ENCODE peak calls at places on chromosome 20, in seven cellular contexts. B is AG09309, U is A673, P is HepG2, S is lung, W is Panc1, T is fibroblast of lung. X is an unnamed sample.

GRCh38 chr20:60512436-60512835 is 554.2 kb downstream of the CDH26 start:
- DNase-seq in B (peak), U (peak), P (peak), S (no peak), W (no peak), T (peak), X (peak)

GRCh38 chr20:21509597-21510331 is 4.1 kb downstream of the NKX2-2 start:
- DNase-seq in B (peak), U (peak), P (no peak), S (no peak), W (no peak), T (peak), X (peak)

GRCh38 chr20:4104045-4104444 is 88.7 kb upstream of the RNF24 start:
- DNase-seq in B (no peak), U (peak), P (no peak), S (no peak), W (no peak), T (no peak), X (no peak)

GRCh38 chr20:22341508-22341907 is 242.9 kb downstream of the FOXA2 start:
- DNase-seq in B (no peak), U (no peak), P (peak), S (no peak), W (peak), T (peak), X (peak)

GRCh38 chr20:15656124-15656523 is 917.1 kb downstream of the KIF16B start:
- DNase-seq in B (no peak), U (no peak), P (no peak), S (no peak), W (no peak), T (no peak), X (no peak)

GRCh38 chr20:5113615-5113986 is 6.2 kb downstream of the PCNA start:
- DNase-seq in B (no peak), U (no peak), P (no peak), S (no peak), W (no peak), T (no peak), X (no peak)

GRCh38 chr20:3687655-3688054 is 5.8 kb upstream of the ADAM33 start:
- DNase-seq in B (no peak), U (peak), P (peak), S (no peak), W (no peak), T (peak), X (peak)

GRCh38 chr20:13105071-13105470 is 96.3 kb downstream of the SPTLC3 start:
- DNase-seq in B (no peak), U (no peak), P (no peak), S (no peak), W (no peak), T (no peak), X (no peak)

GRCh38 chr20:46357030-46357514 is 48.8 kb upstream of the CDH22 start:
- DNase-seq in B (no peak), U (peak), P (no peak), S (no peak), W (no peak), T (no peak), X (no peak)

GRCh38 chr20:13838664-13839063 is 53.8 kb downstream of the NDUFAF5 start:
- DNase-seq in B (no peak), U (no peak), P (no peak), S (no peak), W (no peak), T (no peak), X (no peak)

GRCh38 chr20:20370087-20370575 is 2.2 kb downstream of the INSM1 start:
- DNase-seq in B (no peak), U (peak), P (no peak), S (no peak), W (no peak), T (no peak), X (peak)

GRCh38 chr20:36886859-36887778 is 11.2 kb downstream of the TLDC2 start:
- DNase-seq in B (peak), U (peak), P (peak), S (peak), W (peak), T (peak), X (peak)

GRCh38 chr20:46939031-46939430 is 44.4 kb downstream of the EYA2 start:
- DNase-seq in B (no peak), U (peak), P (peak), S (no peak), W (no peak), T (no peak), X (peak)

GRCh38 chr20:43388267-43389081 is 69.2 kb upstream of the SRSF6 start:
- DNase-seq in B (no peak), U (peak), P (no peak), S (peak), W (no peak), T (no peak), X (peak)

GRCh38 chr20:5061209-5061608 is 58.5 kb downstream of the PCNA start:
- DNase-seq in B (no peak), U (no peak), P (peak), S (no peak), W (peak), T (no peak), X (peak)

GRCh38 chr20:43508106-43508505 is 609 bp downstream of the L3MBTL1 start:
- DNase-seq in B (no peak), U (no peak), P (no peak), S (no peak), W (no peak), T (no peak), X (no peak)

GRCh38 chr20:63778857-63779256 is 39.3 kb downstream of the SLC2A4RG start:
- DNase-seq in B (no peak), U (no peak), P (no peak), S (no peak), W (no peak), T (no peak), X (no peak)

GRCh38 chr20:63781181-63781580 is 41.6 kb downstream of the SLC2A4RG start:
- DNase-seq in B (no peak), U (no peak), P (no peak), S (no peak), W (no peak), T (no peak), X (no peak)

GRCh38 chr20:63783970-63784369 is 44.4 kb downstream of the SLC2A4RG start:
- DNase-seq in B (no peak), U (no peak), P (no peak), S (no peak), W (no peak), T (no peak), X (no peak)

GRCh38 chr20:63782521-63782971 is 43.0 kb downstream of the SLC2A4RG start:
- DNase-seq in B (no peak), U (no peak), P (no peak), S (no peak), W (no peak), T (no peak), X (no peak)

DNA sequence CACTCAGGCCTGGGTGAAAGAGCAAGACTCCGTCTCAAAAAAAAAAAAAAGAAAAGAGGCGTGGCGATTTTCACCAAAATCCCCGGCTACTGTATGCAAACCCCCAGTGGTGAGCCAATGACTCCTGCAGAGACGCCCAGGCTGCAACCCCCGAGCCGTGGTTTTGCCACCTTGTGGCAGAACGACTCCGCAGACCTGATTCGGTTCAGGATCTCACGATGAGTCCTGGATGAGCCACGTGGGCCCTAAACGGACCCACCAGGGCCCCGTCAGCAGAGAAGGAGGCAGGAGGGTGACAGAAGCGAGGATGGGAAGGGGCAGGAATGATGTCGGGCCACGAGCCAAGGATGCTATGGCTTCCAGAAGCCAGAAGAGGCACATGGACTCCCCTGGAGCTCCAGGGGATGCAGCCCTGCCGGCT is 42.5 kb downstream of the SLC2A4RG start:
- DNase-seq in B (no peak), U (peak), P (peak), S (no peak), W (no peak), T (no peak), X (no peak)
- TF ChIP-seq CTCF in B (no peak), U (peak), P (peak), S (no peak), W (no peak), T (no peak), X (no peak)

DNA sequence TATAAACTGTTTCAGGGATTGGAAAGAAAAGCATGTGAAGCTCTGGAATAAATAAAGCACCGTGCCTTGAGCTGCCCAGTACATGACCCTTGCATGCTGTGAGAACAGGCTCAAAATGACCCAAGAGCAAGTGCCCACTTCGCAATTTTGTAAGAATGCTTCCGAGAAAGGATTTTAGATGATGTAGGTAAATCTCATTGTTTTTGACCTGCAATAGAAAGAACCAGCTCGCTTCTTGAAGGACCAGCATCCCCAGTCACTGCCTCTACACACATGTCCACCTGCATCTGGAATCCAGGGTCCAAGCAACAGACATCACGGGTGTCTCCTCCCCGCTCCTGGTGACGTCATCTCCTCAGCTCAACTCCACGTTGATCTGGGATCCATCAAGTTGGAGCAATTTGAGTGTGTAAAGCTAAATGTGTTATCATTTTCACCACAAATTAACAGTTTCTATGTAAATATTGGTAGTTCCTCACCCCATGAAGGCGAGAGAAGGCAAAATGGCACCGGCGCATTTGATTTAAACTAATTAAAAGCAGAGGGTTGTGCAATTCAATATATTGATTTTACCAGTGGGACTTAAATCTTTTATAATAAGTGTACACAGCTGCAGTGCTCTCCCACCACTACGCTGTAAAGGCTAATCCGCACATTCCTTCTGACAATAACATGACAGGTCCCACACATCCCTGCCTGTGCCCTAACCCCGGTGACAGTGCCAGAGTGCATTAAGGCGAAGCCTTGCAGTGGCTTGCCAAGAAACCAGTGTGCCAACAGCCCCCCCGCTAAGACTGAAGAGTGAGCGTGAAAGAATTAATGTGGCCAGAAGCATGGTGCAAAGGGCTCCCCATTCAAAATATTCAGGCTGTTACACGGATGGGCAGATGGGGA is 6.1 kb downstream of the BMP7 start:
- DNase-seq in B (no peak), U (no peak), P (no peak), S (no peak), W (no peak), T (no peak), X (no peak)
- H3K4me3 ChIP-seq in B (no peak), U (no peak), P (no peak), S (no peak), W (no peak), T (no peak), X (no peak)

GRCh38 chr20:57048027-57048869 is 218.2 kb downstream of the BMP7 start:
- DNase-seq in B (no peak), U (peak), P (peak), S (no peak), W (no peak), T (peak), X (peak)
- TF ChIP-seq CTCF in B (peak), U (peak), P (peak), S (no peak), W (peak), T (peak), X (peak)

DNA sequence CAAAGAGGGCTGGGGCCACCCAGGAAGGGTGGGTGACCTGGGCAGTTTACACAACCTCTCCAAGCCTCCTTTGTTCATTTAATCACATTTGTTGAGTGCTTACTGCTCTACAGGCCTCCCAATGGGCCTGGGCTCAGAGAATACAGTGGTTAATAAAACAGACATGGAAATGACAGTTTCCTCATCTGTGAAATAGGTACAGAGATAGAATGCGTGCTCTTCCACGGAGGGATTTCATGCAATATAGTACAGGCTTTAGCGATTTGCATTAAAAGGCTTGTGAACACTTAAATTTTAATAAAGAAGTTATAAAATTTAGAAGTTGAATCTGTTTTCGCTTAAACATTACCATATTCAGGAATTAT is 802 bp upstream of the FERMT1 start:
- DNase-seq in B (no peak), U (no peak), P (peak), S (no peak), W (no peak), T (peak), X (no peak)
- H3K4me3 ChIP-seq in B (peak), U (no peak), P (peak), S (no peak), W (peak), T (peak), X (no peak)

GRCh38 chr20:48332555-48332954 is 495.2 kb downstream of the PREX1 start:
- DNase-seq in B (no peak), U (no peak), P (no peak), S (no peak), W (no peak), T (no peak), X (no peak)

GRCh38 chr20:48336647-48337046 is 491.2 kb downstream of the PREX1 start:
- DNase-seq in B (no peak), U (no peak), P (peak), S (no peak), W (no peak), T (no peak), X (no peak)

GRCh38 chr20:48338717-48339116 is 489.1 kb downstream of the PREX1 start:
- DNase-seq in B (no peak), U (no peak), P (no peak), S (no peak), W (no peak), T (peak), X (peak)

GRCh38 chr20:48333707-48334106 is 494.1 kb downstream of the PREX1 start:
- DNase-seq in B (no peak), U (no peak), P (no peak), S (no peak), W (no peak), T (no peak), X (no peak)

GRCh38 chr20:48335421-48336090 is 492.2 kb downstream of the PREX1 start:
- DNase-seq in B (no peak), U (no peak), P (no peak), S (no peak), W (no peak), T (no peak), X (no peak)
- TF ChIP-seq CTCF in B (no peak), U (no peak), P (no peak), S (no peak), W (no peak), T (no peak), X (no peak)

GRCh38 chr20:63295422-63295821 is 2.4 kb downstream of the COL20A1 start:
- DNase-seq in B (no peak), U (no peak), P (no peak), S (no peak), W (no peak), T (no peak), X (no peak)

GRCh38 chr20:63294536-63294900 is 1.5 kb downstream of the COL20A1 start:
- DNase-seq in B (no peak), U (no peak), P (no peak), S (no peak), W (no peak), T (no peak), X (no peak)

GRCh38 chr20:63293866-63294535 is 1.0 kb downstream of the COL20A1 start:
- DNase-seq in B (no peak), U (peak), P (no peak), S (no peak), W (no peak), T (no peak), X (no peak)

GRCh38 chr20:63295846-63296245 is 2.9 kb downstream of the COL20A1 start:
- DNase-seq in B (no peak), U (no peak), P (no peak), S (no peak), W (no peak), T (no peak), X (no peak)

DNA sequence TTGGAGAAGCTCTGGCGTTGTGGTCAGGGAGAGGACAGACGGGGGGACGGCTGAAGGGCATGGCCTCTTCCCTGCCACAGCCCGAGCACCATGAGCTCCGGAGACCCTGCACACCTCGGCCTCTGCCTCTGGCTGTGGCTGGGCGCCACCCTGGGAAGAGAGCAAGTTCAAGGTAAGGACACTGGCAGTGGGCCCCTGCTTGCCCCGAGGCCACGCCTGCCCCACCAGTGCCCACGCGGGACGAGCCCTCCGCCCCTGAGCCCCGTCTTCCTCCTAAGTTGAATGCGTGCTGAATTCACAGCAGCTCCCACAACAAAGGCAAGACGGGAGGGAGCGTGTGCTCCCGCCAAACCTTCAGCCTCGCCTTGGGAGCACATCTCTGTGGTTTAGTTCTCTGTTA is 2.0 kb downstream of the COL20A1 start:
- DNase-seq in B (no peak), U (no peak), P (no peak), S (no peak), W (no peak), T (no peak), X (no peak)
- H3K4me3 ChIP-seq in B (no peak), U (no peak), P (no peak), S (no peak), W (no peak), T (no peak), X (no peak)

DNA sequence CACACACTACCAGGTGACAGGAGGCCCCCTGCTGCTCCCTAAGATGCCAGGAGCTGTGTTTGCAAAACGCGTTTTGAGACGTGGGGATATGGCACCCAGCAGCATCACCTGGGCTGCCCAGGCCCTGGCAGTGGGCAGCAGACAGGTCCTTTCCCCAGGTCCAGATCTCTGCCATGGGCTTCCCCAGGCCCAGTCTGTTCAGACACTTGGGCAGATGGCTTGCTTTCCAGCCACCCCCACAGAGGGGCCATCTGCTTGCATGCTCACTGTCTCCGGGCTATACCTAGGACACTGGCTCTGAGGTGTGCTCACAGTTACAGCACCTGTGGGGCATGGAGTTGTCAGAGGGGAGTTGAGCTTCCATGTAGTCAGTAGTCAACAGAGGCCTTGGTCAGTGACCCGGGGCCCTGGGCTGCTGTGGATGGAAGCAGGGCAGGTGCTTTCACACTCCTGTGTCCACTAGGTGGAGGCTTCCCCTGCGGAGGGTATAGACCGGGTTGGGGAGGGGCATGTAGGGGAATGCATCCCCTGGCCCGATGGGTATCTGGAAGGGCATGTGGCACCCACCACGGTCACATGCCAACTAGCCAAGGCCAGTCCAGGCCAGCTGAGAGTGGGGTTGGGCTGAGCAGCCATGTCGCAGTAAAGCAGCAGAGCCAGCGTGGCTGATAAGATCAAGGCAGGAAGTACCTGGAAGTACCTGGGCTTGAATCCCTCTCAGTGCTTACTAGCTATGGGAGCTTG is 185.4 kb upstream of the SLC24A3 start:
- DNase-seq in B (no peak), U (no peak), P (peak), S (peak), W (no peak), T (no peak), X (no peak)
- TF ChIP-seq CTCF in B (no peak), U (no peak), P (peak), S (no peak), W (no peak), T (no peak), X (no peak)

DNA sequence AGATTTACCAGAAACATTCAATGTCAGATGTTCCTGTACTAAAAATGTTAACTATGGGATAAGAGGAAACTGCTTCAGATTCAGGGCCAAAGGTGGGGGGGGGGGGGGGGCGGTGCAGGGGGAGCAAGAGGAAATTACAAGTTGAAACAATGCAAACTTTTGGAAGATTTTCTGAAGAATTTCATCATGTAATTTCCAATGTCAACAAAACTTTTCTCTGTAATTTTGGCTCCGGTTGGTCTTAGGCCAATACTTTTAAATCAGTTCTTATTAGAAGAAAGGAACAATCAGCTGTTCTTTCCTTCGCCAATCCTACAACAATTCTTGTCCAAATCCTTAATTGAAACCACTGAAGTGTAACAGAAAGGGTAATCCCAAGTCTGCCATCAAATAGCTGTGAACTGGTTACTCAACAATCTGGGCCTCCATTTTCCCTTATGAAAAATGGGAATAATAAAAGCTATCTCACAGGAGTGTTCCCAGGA is 13.1 kb downstream of the UQCC1 start:
- DNase-seq in B (peak), U (peak), P (peak), S (no peak), W (no peak), T (peak), X (peak)
- H3K4me3 ChIP-seq in B (no peak), U (no peak), P (no peak), S (no peak), W (no peak), T (no peak), X (no peak)

GRCh38 chr20:54294094-54294493 is 86.2 kb downstream of the PFDN4 start:
- DNase-seq in B (no peak), U (no peak), P (no peak), S (no peak), W (no peak), T (no peak), X (no peak)
- TF ChIP-seq CTCF in B (no peak), U (no peak), P (no peak), S (no peak), W (no peak), T (no peak), X (no peak)